ENCODE peak calls at places on chromosomes 16 and 17, in five cellular contexts. N is T-helper 1 cell, B is EL, T is Daoy, L is SK-N-SH. P is an unnamed sample.

GRCh38 chr16:1152123-1152638 is 725 bp upstream of the CACNA1H start:
- DNase-seq in N (peak), B (no peak), T (no peak), L (no peak), P (no peak)

GRCh38 chr16:86854058-86854621 is 275.8 kb downstream of the FOXL1 start:
- DNase-seq in N (no peak), B (peak), T (no peak), L (no peak), P (no peak)

GRCh38 chr17:77011173-77012011 is 129.4 kb upstream of the SEC14L1 start:
- DNase-seq in N (peak), B (peak), T (peak), L (peak), P (peak)

GRCh38 chr17:80941743-80942211 is 49.9 kb upstream of the CHMP6 start:
- DNase-seq in N (no peak), B (no peak), T (no peak), L (no peak), P (peak)

GRCh38 chr17:75776399-75777242 is 8.0 kb upstream of the UNK start:
- DNase-seq in N (peak), B (no peak), T (peak), L (no peak), P (peak)

GRCh38 chr16:89723279-89724250 is 2.2 kb downstream of the ZNF276 start:
- DNase-seq in N (peak), B (no peak), T (no peak), L (peak), P (no peak)

GRCh38 chr17:35352284-35352683 is 21.1 kb downstream of the SLFN11 start:
- DNase-seq in N (no peak), B (no peak), T (no peak), L (no peak), P (no peak)

GRCh38 chr17:17080781-17081180 is 38.5 kb downstream of the MPRIP start:
- DNase-seq in N (no peak), B (no peak), T (no peak), L (no peak), P (peak)

GRCh38 chr17:50902768-50903353 is 36.7 kb upstream of the TOB1 start:
- DNase-seq in N (no peak), B (no peak), T (no peak), L (no peak), P (no peak)

GRCh38 chr16:48836641-48837040 is 226.7 kb upstream of the N4BP1 start:
- DNase-seq in N (no peak), B (no peak), T (no peak), L (no peak), P (no peak)

GRCh38 chr16:64450170-64450569 is 671.7 kb downstream of the CDH11 start:
- DNase-seq in N (no peak), B (peak), T (no peak), L (no peak), P (no peak)

P was measured in posterior vena cava.